ENCODE peak calls at places on chromosomes 5 and 9, in seven cellular contexts. B is gastrocnemius medialis, T is ovary, N is upper lobe of right lung, L is RWPE1, Z is right cardiac atrium, X is left lung. G is an unnamed sample.

GRCh38 chr9:105309531-105309931 is 65.1 kb downstream of the SLC44A1 start:
- DNase-seq in B (no peak), T (no peak), N (no peak), L (no peak), Z (no peak), X (no peak), G (no peak)

GRCh38 chr9:121838757-121839669 is 187.6 kb downstream of the DAB2IP start:
- DNase-seq in B (no peak), T (peak; percentile 30), N (peak; percentile 34), L (no peak), Z (no peak), X (no peak), G (no peak)

GRCh38 chr5:32831630-32832029 is 120.5 kb downstream of the NPR3 start:
- DNase-seq in B (no peak), T (no peak), N (no peak), L (no peak), Z (no peak), X (no peak), G (no peak)

GRCh38 chr9:131012023-131012334 is 3.0 kb downstream of the LAMC3 start:
- DNase-seq in B (no peak), T (no peak), N (no peak), L (no peak), Z (no peak), X (no peak), G (no peak)

GRCh38 chr5:96995419-96995818 is 59.5 kb downstream of the LNPEP start:
- DNase-seq in B (no peak), T (no peak), N (no peak), L (no peak), Z (no peak), X (no peak), G (no peak)

GRCh38 chr5:61162832-61163567 is 732 bp upstream of the SMIM15 start:
- DNase-seq in B (no peak), T (no peak), N (no peak), L (peak; percentile 76), Z (no peak), X (no peak), G (no peak)

GRCh38 chr9:120713257-120714087 is 798 bp downstream of the MEGF9 start:
- DNase-seq in B (peak; percentile 8), T (peak; percentile 24), N (peak; percentile 71), L (peak; percentile 50), Z (peak; percentile 77), X (peak; percentile 43), G (peak; percentile 42)

GRCh38 chr5:54673523-54674225 is 156.1 kb downstream of the SNX18 start:
- DNase-seq in B (peak; percentile 38), T (peak; percentile 77), N (peak; percentile 73), L (no peak), Z (peak; percentile 69), X (peak; percentile 87), G (peak; percentile 32)

GRCh38 chr5:98694902-98695301 is 78.6 kb upstream of the RGMB start:
- DNase-seq in B (no peak), T (no peak), N (no peak), L (no peak), Z (no peak), X (no peak), G (no peak)

GRCh38 chr9:71692337-71692736 is 76.0 kb downstream of the CEMIP2 start:
- DNase-seq in B (peak; percentile 36), T (peak; percentile 15), N (no peak), L (no peak), Z (no peak), X (peak; percentile 53), G (no peak)

GRCh38 chr9:78677326-78677725 is 380.4 kb downstream of the PSAT1 start:
- DNase-seq in B (no peak), T (no peak), N (no peak), L (no peak), Z (no peak), X (no peak), G (no peak)
- H3K27ac ChIP-seq in B (no peak overlapping the region), T (no peak overlapping the region), N (no peak overlapping the region), L (no peak overlapping the region), Z (no peak overlapping the region), X (no peak overlapping the region), G (no peak overlapping the region)

GRCh38 chr5:112933105-112933504 is 11.1 kb upstream of the REEP5 start:
- DNase-seq in B (no peak), T (no peak), N (no peak), L (no peak), Z (no peak), X (no peak), G (no peak)

GRCh38 chr5:112931473-112931872 is 9.4 kb upstream of the REEP5 start:
- DNase-seq in B (no peak), T (no peak), N (no peak), L (no peak), Z (no peak), X (no peak), G (no peak)

GRCh38 chr5:112933651-112934365 is 11.8 kb upstream of the REEP5 start:
- DNase-seq in B (no peak), T (no peak), N (no peak), L (no peak), Z (no peak), X (no peak), G (no peak)

GRCh38 chr5:112929336-112930081 is 7.5 kb upstream of the REEP5 start:
- DNase-seq in B (no peak), T (no peak), N (no peak), L (no peak), Z (no peak), X (no peak), G (no peak)

DNA sequence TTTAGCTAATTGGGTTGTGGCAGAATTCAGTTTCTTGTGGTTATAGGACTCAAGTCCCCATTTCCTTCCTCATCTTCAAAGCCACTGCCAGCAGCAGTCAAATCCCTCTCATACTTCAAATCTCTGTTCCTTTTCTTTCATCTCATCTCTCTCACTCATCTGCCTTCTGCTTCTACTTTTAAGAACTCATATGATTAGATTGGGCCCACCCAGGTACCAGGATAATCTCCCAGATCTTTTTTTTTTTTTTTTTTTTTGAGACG is 8.0 kb upstream of the REEP5 start:
- DNase-seq in B (no peak), T (no peak), N (no peak), L (no peak), Z (no peak), X (no peak), G (no peak)
- H3K27ac ChIP-seq in B (no peak overlapping the region), T (no peak overlapping the region), N (no peak overlapping the region), L (no peak overlapping the region), Z (no peak overlapping the region), X (no peak overlapping the region), G (no peak overlapping the region)

DNA sequence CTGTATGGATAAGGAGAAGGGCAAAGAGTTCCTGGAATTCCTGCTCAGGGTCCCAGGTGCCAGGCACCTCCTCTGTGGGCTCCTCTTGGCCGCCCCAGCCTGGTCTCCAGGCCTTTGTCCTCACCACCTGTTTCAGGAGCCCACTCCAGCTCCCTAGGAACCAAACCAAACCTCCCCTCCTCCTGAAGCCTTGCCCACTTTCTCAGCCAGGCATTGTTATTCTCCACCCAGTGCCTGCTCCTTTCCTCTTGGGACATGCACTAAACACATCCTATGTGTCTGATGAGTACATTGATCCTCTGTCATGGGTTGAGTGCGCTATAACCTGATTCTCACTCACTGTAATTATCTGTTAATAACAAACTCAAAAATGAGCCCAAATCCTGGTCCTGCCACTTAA is 189.8 kb downstream of the SPOCK1 start:
- DNase-seq in B (no peak), T (no peak), N (no peak), L (no peak), Z (no peak), X (no peak), G (no peak)
- H3K27ac ChIP-seq in B (no peak overlapping the region), T (no peak overlapping the region), N (no peak overlapping the region), L (peak overlapping the region; percentile 51), Z (no peak overlapping the region), X (no peak overlapping the region), G (no peak overlapping the region)

GRCh38 chr9:32385135-32385884 is 867 bp downstream of the ACO1 start:
- DNase-seq in B (no peak), T (no peak), N (no peak), L (no peak), Z (no peak), X (no peak), G (no peak)

GRCh38 chr9:32382582-32383320 is 1.7 kb upstream of the ACO1 start:
- DNase-seq in B (no peak), T (no peak), N (no peak), L (no peak), Z (no peak), X (no peak), G (no peak)

GRCh38 chr9:32385885-32386283 is 1.4 kb downstream of the ACO1 start:
- DNase-seq in B (no peak), T (no peak), N (no peak), L (no peak), Z (no peak), X (no peak), G (no peak)

GRCh38 chr9:32384364-32385134 is at the start of gene ACO1:
- DNase-seq in B (peak; percentile 80), T (peak; percentile 89), N (peak; percentile 96), L (peak; percentile 95), Z (peak; percentile 97), X (peak; percentile 93), G (peak; percentile 92)

GRCh38 chr9:32384002-32384363 is 460 bp upstream of the ACO1 start:
- DNase-seq in B (no peak), T (no peak), N (no peak), L (peak; percentile 10), Z (no peak), X (no peak), G (no peak)
- H3K27ac ChIP-seq in B (peak overlapping the region; percentile 96), T (no peak overlapping the region), N (peak overlapping the region; percentile 90), L (peak overlapping the region; percentile 77), Z (peak overlapping the region; percentile 67), X (peak overlapping the region; percentile 88), G (peak overlapping the region; percentile 27)